ENCODE peak calls at places on chromosomes 5 and 9, in seven cellular contexts. N is HS-27A, Y is MCF 10A, G is NCI-H524, D is EL, V is Right ventricle myocardium superior, R is heart left ventricle. E is an unnamed sample.

GRCh38 chr5:18977880-18978279 is 1010.1 kb downstream of the CDH18 start:
- DNase-seq in N (no peak), Y (no peak), G (no peak), D (no peak), V (no peak), R (no peak), E (no peak)

GRCh38 chr5:57007349-57007748 is 55.4 kb upstream of the MIER3 start:
- DNase-seq in N (no peak), Y (no peak), G (no peak), D (no peak), V (no peak), R (no peak), E (no peak)

GRCh38 chr9:127570533-127571111 is 41.5 kb upstream of the STXBP1 start:
- DNase-seq in N (no peak), Y (peak), G (no peak), D (no peak), V (no peak), R (no peak), E (no peak)

GRCh38 chr5:79330071-79330470 is 94.1 kb downstream of the JMY start:
- DNase-seq in N (no peak), Y (peak), G (no peak), D (peak), V (no peak), R (no peak), E (peak)

GRCh38 chr5:54702470-54702869 is 184.9 kb downstream of the SNX18 start:
- DNase-seq in N (no peak), Y (no peak), G (no peak), D (peak), V (no peak), R (no peak), E (peak)

GRCh38 chr9:8750639-8751041 is 951.1 kb upstream of the DMAC1 start:
- DNase-seq in N (no peak), Y (no peak), G (no peak), D (no peak), V (no peak), R (no peak), E (no peak)

GRCh38 chr9:135344915-135345500 is 134.6 kb upstream of the PPP1R26 start:
- DNase-seq in N (no peak), Y (no peak), G (no peak), D (no peak), V (no peak), R (no peak), E (no peak)

GRCh38 chr9:78298046-78298511 is 1.2 kb downstream of the PSAT1 start:
- DNase-seq in N (no peak), Y (peak), G (peak), D (peak), V (no peak), R (no peak), E (peak)

GRCh38 chr5:72347801-72348305 is 27.7 kb downstream of the PTCD2 start:
- DNase-seq in N (peak), Y (peak), G (no peak), D (peak), V (no peak), R (no peak), E (peak)

GRCh38 chr9:130713286-130713975 is 19.9 kb downstream of the EXOSC2 start:
- DNase-seq in N (no peak), Y (no peak), G (peak), D (peak), V (no peak), R (peak), E (peak)

GRCh38 chr5:6714221-6715041 is 1.2 kb downstream of the TENT4A start:
- DNase-seq in N (no peak), Y (no peak), G (peak), D (peak), V (peak), R (no peak), E (peak)

GRCh38 chr5:116573279-116573616 is 1.4 kb downstream of the SEMA6A start:
- DNase-seq in N (no peak), Y (no peak), G (no peak), D (no peak), V (peak), R (peak), E (peak)

GRCh38 chr9:93896496-93897033 is 58.6 kb downstream of the BARX1 start:
- DNase-seq in N (no peak), Y (no peak), G (no peak), D (no peak), V (peak), R (no peak), E (no peak)

GRCh38 chr9:81968026-81968425 is 20.5 kb upstream of the SPATA31D1 start:
- DNase-seq in N (no peak), Y (no peak), G (no peak), D (no peak), V (no peak), R (no peak), E (no peak)

GRCh38 chr5:176611435-176611834 is 1.5 kb upstream of the GPRIN1 start:
- DNase-seq in N (peak), Y (peak), G (no peak), D (peak), V (peak), R (peak), E (peak)

GRCh38 chr5:129857124-129857523 is 47.1 kb upstream of the CHSY3 start:
- DNase-seq in N (no peak), Y (no peak), G (peak), D (no peak), V (no peak), R (peak), E (no peak)

E was measured in EH.